ENCODE peak calls at places on chromosome 4, in five cellular contexts. F is SK-N-SH, A is K562, Y is H1, R is HepG2. E is an unnamed sample.
A peak's percentile ranks its signal among the peaks of the same experiment; 100 is the strongest.

GRCh38 chr4:152072001-152072485 is 311.2 kb upstream of the GATB start:
- DNase-seq in F (no peak), A (no peak), Y (no peak), R (no peak), E (no peak)

GRCh38 chr4:54566608-54567007 is 91.1 kb upstream of the KIT start:
- DNase-seq in F (no peak), A (no peak), Y (peak; percentile 29), R (no peak), E (no peak)

GRCh38 chr4:145248502-145248901 is 68.1 kb upstream of the OTUD4 start:
- DNase-seq in F (no peak), A (no peak), Y (no peak), R (no peak), E (no peak)

GRCh38 chr4:145681518-145681917 is 1.6 kb downstream of the C4orf51 start:
- DNase-seq in F (no peak), A (no peak), Y (no peak), R (no peak), E (no peak)

GRCh38 chr4:112753333-112753732 is 116.4 kb downstream of the LARP7 start:
- DNase-seq in F (no peak), A (no peak), Y (no peak), R (no peak), E (no peak)

GRCh38 chr4:182748283-182748682 is 168.9 kb downstream of the DCTD start:
- DNase-seq in F (no peak), A (no peak), Y (no peak), R (no peak), E (no peak)

GRCh38 chr4:57501715-57502114 is 391.5 kb upstream of the IGFBP7 start:
- DNase-seq in F (no peak), A (no peak), Y (no peak), R (no peak), E (no peak)

GRCh38 chr4:25925486-25926201 is 11.6 kb downstream of the SMIM20 start:
- DNase-seq in F (peak; percentile 64), A (peak; percentile 28), Y (peak; percentile 64), R (peak; percentile 36), E (no peak)

GRCh38 chr4:134702374-134702773 is 500.8 kb upstream of the PABPC4L start:
- DNase-seq in F (no peak), A (no peak), Y (no peak), R (no peak), E (no peak)

GRCh38 chr4:128768373-128768996 is 41.0 kb upstream of the JADE1 start:
- DNase-seq in F (no peak), A (no peak), Y (no peak), R (no peak), E (no peak)

GRCh38 chr4:74545488-74545887 is 100.6 kb downstream of the AREG start:
- DNase-seq in F (no peak), A (no peak), Y (no peak), R (no peak), E (no peak)

GRCh38 chr4:3355266-3355748 is 62.5 kb downstream of the RGS12 start:
- DNase-seq in F (no peak), A (no peak), Y (no peak), R (no peak), E (no peak)

GRCh38 chr4:10083331-10083769 is 33.2 kb downstream of the WDR1 start:
- DNase-seq in F (peak; percentile 12), A (no peak), Y (no peak), R (no peak), E (peak; percentile 13)

GRCh38 chr4:41359069-41359769 is 102.5 kb downstream of the UCHL1 start:
- DNase-seq in F (peak; percentile 71), A (no peak), Y (peak; percentile 72), R (no peak), E (no peak)

GRCh38 chr4:3386486-3386885 is 55.3 kb upstream of the HGFAC start:
- DNase-seq in F (no peak), A (no peak), Y (peak; percentile 23), R (no peak), E (no peak)

GRCh38 chr4:4995103-4995761 is 24.0 kb downstream of the CYTL1 start:
- DNase-seq in F (peak; percentile 81), A (peak; percentile 81), Y (peak; percentile 90), R (peak; percentile 54), E (peak; percentile 77)

GRCh38 chr4:109385260-109385659 is 48.4 kb upstream of the SEC24B start:
- DNase-seq in F (no peak), A (no peak), Y (no peak), R (no peak), E (no peak)

DNA sequence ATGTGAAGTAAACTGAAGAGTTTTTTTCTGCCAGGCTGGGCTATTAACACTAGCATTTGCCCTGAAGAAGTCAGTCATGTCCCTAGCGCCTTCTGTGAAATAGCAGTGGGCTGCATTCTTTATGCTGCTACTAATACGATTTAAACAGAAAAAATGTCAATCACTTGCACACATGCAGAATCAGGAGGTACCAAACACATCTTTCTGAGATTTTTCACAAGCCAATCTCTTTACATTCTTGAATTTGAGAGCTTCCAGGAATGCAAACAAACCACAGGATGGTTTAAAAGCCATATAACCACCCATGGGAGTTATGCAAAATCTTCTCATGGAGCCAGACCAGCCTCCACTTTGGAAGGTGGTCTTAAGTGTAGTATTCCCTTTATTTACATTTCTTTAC is 220.1 kb downstream of the IQCM start:
- DNase-seq in F (no peak), A (no peak), Y (no peak), R (no peak), E (no peak)
- TF ChIP-seq TAF1 in F (no peak), A (no peak), Y (no peak), R (no peak), E (no peak)

DNA sequence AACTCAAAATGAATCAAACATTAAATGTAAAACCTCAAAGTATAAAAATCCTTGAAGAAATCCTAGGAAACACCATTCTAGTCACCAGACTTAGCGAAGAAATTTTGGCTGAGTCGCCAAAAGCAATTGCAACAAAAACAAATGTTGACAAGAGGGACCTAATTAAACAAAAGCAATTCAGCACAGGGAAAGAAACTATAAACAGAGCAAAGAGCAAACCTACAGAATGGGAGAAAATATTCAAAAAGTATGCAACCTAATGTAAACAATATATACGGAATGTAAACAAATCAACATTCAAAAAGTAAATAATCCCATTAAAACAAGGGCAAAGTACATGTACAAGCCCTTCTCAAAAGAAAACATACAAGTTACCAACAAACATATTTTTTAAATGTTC is 974.7 kb downstream of the TRAM1L1 start:
- DNase-seq in F (no peak), A (no peak), Y (no peak), R (peak; percentile 31), E (no peak)
- TF ChIP-seq POLR2AphosphoS5 in F (no peak), A (no peak), Y (no peak), R (no peak), E (no peak)

GRCh38 chr4:19857405-19857804 is 394.3 kb upstream of the SLIT2 start:
- DNase-seq in F (no peak), A (no peak), Y (no peak), R (no peak), E (no peak)
- TF ChIP-seq TAF1 in F (no peak), A (no peak), Y (no peak), R (no peak), E (no peak)

DNA sequence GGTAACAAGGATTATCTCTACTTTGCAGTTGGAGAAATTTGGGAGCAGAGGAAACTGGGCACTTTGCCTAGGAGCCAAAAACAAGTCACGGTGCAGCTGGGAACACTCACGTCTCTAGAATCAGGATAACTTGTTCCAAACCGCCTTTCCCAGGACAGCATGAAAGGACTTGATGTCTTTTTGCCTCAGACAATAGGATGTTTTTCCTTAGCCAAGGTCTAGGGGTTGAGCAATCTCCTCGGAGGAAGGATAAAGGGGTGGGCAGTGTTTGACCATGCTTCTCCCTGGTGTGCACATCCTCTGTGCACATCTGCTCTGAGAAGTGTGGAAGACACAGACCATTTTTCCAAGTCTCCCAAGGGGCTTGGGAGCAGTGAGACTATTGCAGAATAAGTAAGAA is 1.7 kb upstream of the SPARCL1 start:
- DNase-seq in F (no peak), A (no peak), Y (no peak), R (no peak), E (no peak)
- TF ChIP-seq POLR2AphosphoS5 in F (no peak), A (no peak), Y (no peak), R (no peak), E (no peak)

DNA sequence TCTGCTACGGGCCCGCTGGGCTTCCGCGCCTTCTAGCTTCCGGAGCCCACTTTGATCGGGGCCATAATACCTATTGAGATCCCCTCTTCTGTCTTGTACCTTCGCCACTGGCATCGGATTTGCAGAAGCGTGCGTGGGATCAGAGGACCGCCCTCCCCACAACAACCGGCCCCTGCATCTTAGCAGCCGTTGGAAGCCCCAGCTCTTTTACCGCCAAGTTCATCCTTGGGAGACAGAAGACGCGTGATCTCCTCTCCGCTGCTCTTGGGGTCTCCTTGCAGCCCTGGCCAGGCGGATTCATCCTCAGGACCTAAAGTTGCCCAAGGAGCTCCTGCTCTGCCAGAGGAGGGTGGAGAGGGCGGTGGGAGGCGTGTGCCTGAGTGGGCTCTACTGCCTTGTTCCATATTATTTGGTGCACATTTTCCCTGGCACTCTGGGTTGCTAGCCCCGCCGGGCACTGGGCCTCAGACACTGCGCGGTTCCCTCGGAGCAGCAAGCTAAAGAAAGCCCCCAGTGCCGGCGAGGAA is 1.6 kb downstream of the SLIT2 start:
- DNase-seq in F (no peak), A (no peak), Y (no peak), R (no peak), E (no peak)
- TF ChIP-seq TAF1 in F (no peak), A (no peak), Y (no peak), R (no peak), E (no peak)

GRCh38 chr4:118889313-118889694 is 650 bp downstream of the SYNPO2 start:
- DNase-seq in F (no peak), A (no peak), Y (no peak), R (no peak), E (no peak)

GRCh38 chr4:118884716-118885115 is 3.9 kb upstream of the SYNPO2 start:
- DNase-seq in F (no peak), A (no peak), Y (no peak), R (no peak), E (no peak)

GRCh38 chr4:118894034-118894433 is 5.4 kb downstream of the SYNPO2 start:
- DNase-seq in F (no peak), A (no peak), Y (no peak), R (no peak), E (no peak)

GRCh38 chr4:118883861-118884260 is 4.8 kb upstream of the SYNPO2 start:
- DNase-seq in F (peak; percentile 44), A (no peak), Y (no peak), R (no peak), E (no peak)

DNA sequence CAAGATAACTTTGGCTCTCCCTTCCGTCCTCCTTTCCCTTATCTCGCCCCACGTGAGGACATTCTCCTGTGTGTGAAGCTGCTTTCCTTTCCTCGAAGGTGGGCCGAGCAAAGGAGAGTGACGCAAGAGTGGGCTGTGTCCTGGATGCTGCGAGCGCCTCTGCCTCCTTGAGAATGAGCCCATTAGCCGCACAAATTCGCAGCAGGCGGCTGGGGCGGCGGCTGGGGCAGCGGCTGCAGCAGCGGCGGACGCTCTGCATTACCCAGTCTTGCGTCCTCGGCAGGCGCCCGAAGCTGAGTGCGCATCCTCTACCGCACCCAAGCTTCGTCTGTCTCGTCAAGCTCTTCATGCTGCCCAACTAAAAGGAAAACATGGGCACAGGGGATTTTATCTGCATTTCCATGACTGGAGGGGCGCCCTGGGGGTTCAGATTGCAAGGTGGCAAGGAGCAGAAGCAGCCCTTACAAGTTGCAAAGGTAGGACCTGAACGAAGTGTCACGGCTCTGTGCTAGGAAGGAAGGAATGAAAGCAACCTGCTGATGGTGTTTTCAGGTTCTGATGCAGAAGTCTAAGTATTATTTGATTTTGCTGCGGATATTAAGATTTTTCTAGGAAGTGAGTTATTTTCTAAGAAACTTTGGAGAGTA is at the start of gene SYNPO2:
- DNase-seq in F (peak; percentile 78), A (no peak), Y (peak; percentile 85), R (no peak), E (peak; percentile 21)
- TF ChIP-seq POLR2AphosphoS5 in F (peak; percentile 98), A (no peak), Y (peak; percentile 42), R (no peak), E (no peak)